ENCODE peak calls at places on chromosomes 13 and 19, in six cellular contexts. One of them, this sample, is unnamed.

GRCh38 chr13:43377149-43377548 is 353.8 kb downstream of the DNAJC15 start:
- DNase-seq in putamen: no peak
- DNase-seq in stimulated activated effector memory CD8-positive, alpha-beta T cell treated with anti-CD3 and anti-CD28 coated beads, Interleukin-12 subunit alpha, Interleukin-12 subunit beta, amount 100 ng/mL, for 72 hours: no peak
- DNase-seq in endothelial cell: no peak
- DNase-seq in foreskin fibroblast: peak
- DNase-seq in stimulated activated CD4-positive, alpha-beta T cell treated with anti-CD3 and anti-CD28 coated beads, Interleukin-1b, Interleukin-23, amount 100 ng/mL, for 24 hours: no peak
- DNase-seq in this sample: no peak

GRCh38 chr19:39252458-39252857 is 3.8 kb upstream of the IFNL4 start:
- DNase-seq in stimulated activated effector memory CD8-positive, alpha-beta T cell treated with anti-CD3 and anti-CD28 coated beads, Interleukin-12 subunit alpha, Interleukin-12 subunit beta, amount 100 ng/mL, for 72 hours: no peak
- DNase-seq in foreskin fibroblast: no peak
- DNase-seq in stimulated activated CD4-positive, alpha-beta T cell treated with anti-CD3 and anti-CD28 coated beads, Interleukin-1b, Interleukin-23, amount 100 ng/mL, for 24 hours: no peak
- DNase-seq in endothelial cell: no peak
- DNase-seq in putamen: no peak
- DNase-seq in this sample: no peak

GRCh38 chr19:50361290-50362029 is 4.0 kb downstream of the NAPSA start:
- DNase-seq in foreskin fibroblast: no peak
- DNase-seq in putamen: no peak
- DNase-seq in endothelial cell: no peak
- DNase-seq in stimulated activated CD4-positive, alpha-beta T cell treated with anti-CD3 and anti-CD28 coated beads, Interleukin-1b, Interleukin-23, amount 100 ng/mL, for 24 hours: no peak
- DNase-seq in stimulated activated effector memory CD8-positive, alpha-beta T cell treated with anti-CD3 and anti-CD28 coated beads, Interleukin-12 subunit alpha, Interleukin-12 subunit beta, amount 100 ng/mL, for 72 hours: no peak
- DNase-seq in this sample: no peak

GRCh38 chr13:44921931-44922758 is 67.1 kb downstream of the NUFIP1 start:
- DNase-seq in putamen: no peak
- DNase-seq in stimulated activated CD4-positive, alpha-beta T cell treated with anti-CD3 and anti-CD28 coated beads, Interleukin-1b, Interleukin-23, amount 100 ng/mL, for 24 hours: no peak
- DNase-seq in endothelial cell: no peak
- DNase-seq in foreskin fibroblast: peak
- DNase-seq in stimulated activated effector memory CD8-positive, alpha-beta T cell treated with anti-CD3 and anti-CD28 coated beads, Interleukin-12 subunit alpha, Interleukin-12 subunit beta, amount 100 ng/mL, for 72 hours: no peak
- DNase-seq in this sample: no peak

GRCh38 chr13:50991624-50992610 is 82.3 kb downstream of the RNASEH2B start:
- DNase-seq in foreskin fibroblast: no peak
- DNase-seq in stimulated activated CD4-positive, alpha-beta T cell treated with anti-CD3 and anti-CD28 coated beads, Interleukin-1b, Interleukin-23, amount 100 ng/mL, for 24 hours: no peak
- DNase-seq in stimulated activated effector memory CD8-positive, alpha-beta T cell treated with anti-CD3 and anti-CD28 coated beads, Interleukin-12 subunit alpha, Interleukin-12 subunit beta, amount 100 ng/mL, for 72 hours: no peak
- DNase-seq in putamen: no peak
- DNase-seq in endothelial cell: no peak
- DNase-seq in this sample: no peak

GRCh38 chr19:44596428-44597130 is 16.8 kb upstream of the IGSF23 start:
- DNase-seq in stimulated activated CD4-positive, alpha-beta T cell treated with anti-CD3 and anti-CD28 coated beads, Interleukin-1b, Interleukin-23, amount 100 ng/mL, for 24 hours: no peak
- DNase-seq in putamen: no peak
- DNase-seq in stimulated activated effector memory CD8-positive, alpha-beta T cell treated with anti-CD3 and anti-CD28 coated beads, Interleukin-12 subunit alpha, Interleukin-12 subunit beta, amount 100 ng/mL, for 72 hours: no peak
- DNase-seq in endothelial cell: no peak
- DNase-seq in foreskin fibroblast: no peak
- DNase-seq in this sample: no peak

GRCh38 chr13:99484405-99484981 is 16.8 kb upstream of the TM9SF2 start:
- DNase-seq in putamen: no peak
- DNase-seq in endothelial cell: no peak
- DNase-seq in stimulated activated effector memory CD8-positive, alpha-beta T cell treated with anti-CD3 and anti-CD28 coated beads, Interleukin-12 subunit alpha, Interleukin-12 subunit beta, amount 100 ng/mL, for 72 hours: no peak
- DNase-seq in stimulated activated CD4-positive, alpha-beta T cell treated with anti-CD3 and anti-CD28 coated beads, Interleukin-1b, Interleukin-23, amount 100 ng/mL, for 24 hours: no peak
- DNase-seq in foreskin fibroblast: peak
- DNase-seq in this sample: no peak

GRCh38 chr19:5823579-5824281 is 15.8 kb downstream of the FUT6 start:
- DNase-seq in putamen: no peak
- DNase-seq in foreskin fibroblast: peak
- DNase-seq in stimulated activated CD4-positive, alpha-beta T cell treated with anti-CD3 and anti-CD28 coated beads, Interleukin-1b, Interleukin-23, amount 100 ng/mL, for 24 hours: no peak
- DNase-seq in stimulated activated effector memory CD8-positive, alpha-beta T cell treated with anti-CD3 and anti-CD28 coated beads, Interleukin-12 subunit alpha, Interleukin-12 subunit beta, amount 100 ng/mL, for 72 hours: no peak
- DNase-seq in endothelial cell: no peak
- DNase-seq in this sample: no peak

GRCh38 chr19:17332677-17333581 is 1.7 kb downstream of the ANO8 start:
- DNase-seq in stimulated activated effector memory CD8-positive, alpha-beta T cell treated with anti-CD3 and anti-CD28 coated beads, Interleukin-12 subunit alpha, Interleukin-12 subunit beta, amount 100 ng/mL, for 72 hours: no peak
- DNase-seq in foreskin fibroblast: peak
- DNase-seq in endothelial cell: no peak
- DNase-seq in putamen: no peak
- DNase-seq in stimulated activated CD4-positive, alpha-beta T cell treated with anti-CD3 and anti-CD28 coated beads, Interleukin-1b, Interleukin-23, amount 100 ng/mL, for 24 hours: no peak
- DNase-seq in this sample: peak

GRCh38 chr13:24632382-24633121 is 47.7 kb upstream of the ATP12A start:
- DNase-seq in putamen: no peak
- DNase-seq in foreskin fibroblast: no peak
- DNase-seq in endothelial cell: no peak
- DNase-seq in stimulated activated effector memory CD8-positive, alpha-beta T cell treated with anti-CD3 and anti-CD28 coated beads, Interleukin-12 subunit alpha, Interleukin-12 subunit beta, amount 100 ng/mL, for 72 hours: no peak
- DNase-seq in stimulated activated CD4-positive, alpha-beta T cell treated with anti-CD3 and anti-CD28 coated beads, Interleukin-1b, Interleukin-23, amount 100 ng/mL, for 24 hours: no peak
- DNase-seq in this sample: no peak

GRCh38 chr13:94323746-94324408 is 155.6 kb downstream of the DCT start:
- DNase-seq in foreskin fibroblast: no peak
- DNase-seq in putamen: no peak
- DNase-seq in endothelial cell: no peak
- DNase-seq in stimulated activated effector memory CD8-positive, alpha-beta T cell treated with anti-CD3 and anti-CD28 coated beads, Interleukin-12 subunit alpha, Interleukin-12 subunit beta, amount 100 ng/mL, for 72 hours: no peak
- DNase-seq in stimulated activated CD4-positive, alpha-beta T cell treated with anti-CD3 and anti-CD28 coated beads, Interleukin-1b, Interleukin-23, amount 100 ng/mL, for 24 hours: no peak
- DNase-seq in this sample: no peak